ENCODE peak calls at places on chromosomes 4 and X, in six cellular contexts. J, A, V, P, O and X are unnamed samples.

GRCh38 chr4:184094532-184095192 is 123.0 kb downstream of the ENPP6 start:
- DNase-seq in J (peak), A (no peak), V (no peak), P (no peak), O (no peak), X (no peak)

GRCh38 chr4:80036949-80037348 is 36.1 kb downstream of the ANTXR2 start:
- DNase-seq in J (no peak), A (no peak), V (peak), P (no peak), O (no peak), X (no peak)

GRCh38 chr4:3250956-3251690 is 2.2 kb downstream of the MSANTD1 start:
- DNase-seq in J (no peak), A (no peak), V (no peak), P (no peak), O (no peak), X (peak)

GRCh38 chrX:111165902-111166301 is 69.9 kb downstream of the PAK3 start:
- DNase-seq in J (no peak), A (no peak), V (no peak), P (no peak), O (no peak), X (no peak)

GRCh38 chr4:176868676-176869075 is 76.0 kb upstream of the VEGFC start:
- DNase-seq in J (no peak), A (no peak), V (no peak), P (no peak), O (no peak), X (no peak)

GRCh38 chr4:2977116-2978097 is 14.0 kb downstream of the GRK4 start:
- DNase-seq in J (no peak), A (no peak), V (peak), P (no peak), O (no peak), X (no peak)

GRCh38 chrX:111411591-111412371 is at the start of gene DCX:
- DNase-seq in J (peak), A (no peak), V (no peak), P (no peak), O (no peak), X (no peak)

GRCh38 chr4:25875281-25875745 is 12.5 kb upstream of the SEL1L3 start:
- DNase-seq in J (no peak), A (no peak), V (no peak), P (peak), O (no peak), X (no peak)

GRCh38 chr4:147760176-147760575 is 28.3 kb downstream of the ARHGAP10 start:
- DNase-seq in J (no peak), A (no peak), V (no peak), P (no peak), O (no peak), X (no peak)

GRCh38 chr4:1628892-1629703 is 55.0 kb downstream of the FAM53A start:
- DNase-seq in J (peak), A (peak), V (peak), P (peak), O (peak), X (peak)

GRCh38 chr4:97496298-97496873 is 646.9 kb downstream of the STPG2 start:
- DNase-seq in J (peak), A (no peak), V (no peak), P (no peak), O (no peak), X (no peak)

GRCh38 chrX:155896512-155896911 is 15.4 kb downstream of the VAMP7 start:
- DNase-seq in J (no peak), A (no peak), V (no peak), P (no peak), O (peak), X (no peak)

GRCh38 chr4:173171098-173171497 is 2.5 kb downstream of the GALNT7 start:
- DNase-seq in J (peak), A (no peak), V (no peak), P (no peak), O (no peak), X (no peak)

GRCh38 chr4:137359691-137360315 is 172.5 kb downstream of the PCDH18 start:
- DNase-seq in J (no peak), A (no peak), V (no peak), P (no peak), O (no peak), X (no peak)

GRCh38 chrX:150146271-150146888 is 208.1 kb upstream of the EOLA2 start:
- DNase-seq in J (no peak), A (no peak), V (no peak), P (no peak), O (no peak), X (peak)

GRCh38 chr4:33133723-33134122 is 2413.6 kb downstream of the PCDH7 start:
- DNase-seq in J (peak), A (no peak), V (no peak), P (no peak), O (no peak), X (no peak)

GRCh38 chrX:68571292-68572256 is 72.7 kb downstream of the YIPF6 start:
- DNase-seq in J (no peak), A (peak), V (peak), P (no peak), O (no peak), X (peak)

GRCh38 chr4:81255524-81255923 is 40.5 kb upstream of the PRKG2 start:
- DNase-seq in J (no peak), A (no peak), V (peak), P (no peak), O (no peak), X (no peak)

GRCh38 chr4:104989363-104989762 is 157.3 kb upstream of the TET2 start:
- DNase-seq in J (no peak), A (no peak), V (no peak), P (no peak), O (peak), X (no peak)

GRCh38 chr4:73811841-73812240 is 24.6 kb upstream of the CXCL6 start:
- DNase-seq in J (no peak), A (no peak), V (no peak), P (no peak), O (no peak), X (no peak)

GRCh38 chr4:158181906-158182305 is 9.1 kb upstream of the GASK1B start:
- DNase-seq in J (no peak), A (no peak), V (no peak), P (no peak), O (no peak), X (no peak)

GRCh38 chr4:112604590-112604989 is 32.1 kb downstream of the ZGRF1 start:
- DNase-seq in J (peak), A (peak), V (peak), P (peak), O (peak), X (peak)

GRCh38 chr4:66071911-66072310 is 401.6 kb upstream of the EPHA5 start:
- DNase-seq in J (no peak), A (no peak), V (no peak), P (no peak), O (no peak), X (no peak)

GRCh38 chrX:111352424-111352823 is 59.6 kb downstream of the DCX start:
- DNase-seq in J (no peak), A (no peak), V (peak), P (peak), O (peak), X (no peak)

GRCh38 chrX:140766024-140766611 is 56.6 kb downstream of the LINC00632 start:
- DNase-seq in J (peak), A (peak), V (peak), P (peak), O (peak), X (peak)

GRCh38 chr4:132065940-132066495 is 1083.1 kb upstream of the PCDH10 start:
- DNase-seq in J (no peak), A (no peak), V (no peak), P (no peak), O (no peak), X (no peak)

GRCh38 chr4:46390353-46391058 is 578 bp upstream of the GABRA2 start:
- DNase-seq in J (peak), A (no peak), V (no peak), P (no peak), O (peak), X (no peak)

DNA sequence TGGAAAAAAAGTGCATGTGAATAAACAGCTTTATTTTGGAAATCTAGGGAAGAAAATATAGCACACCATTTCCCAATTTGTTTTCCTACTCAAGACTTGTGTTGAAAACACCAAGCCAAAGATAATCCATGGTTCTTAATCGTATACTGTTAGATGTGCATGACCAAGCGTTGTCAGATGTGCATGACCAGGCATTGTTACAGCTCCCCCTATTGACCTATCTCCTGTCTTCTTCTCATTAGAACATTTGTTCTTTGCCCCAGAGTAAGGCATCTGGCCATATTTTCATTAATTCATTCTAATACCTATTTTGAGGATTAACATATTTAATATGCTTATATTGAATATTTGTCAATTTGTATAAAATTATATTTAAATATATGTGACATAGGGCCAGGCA is 14.4 kb upstream of the VCX start:
- DNase-seq in J (peak), A (peak), V (no peak), P (no peak), O (peak), X (no peak)
- TF ChIP-seq CTCF in J (peak), A (peak), V (no peak), P (peak), O (no peak), X (no peak)

DNA sequence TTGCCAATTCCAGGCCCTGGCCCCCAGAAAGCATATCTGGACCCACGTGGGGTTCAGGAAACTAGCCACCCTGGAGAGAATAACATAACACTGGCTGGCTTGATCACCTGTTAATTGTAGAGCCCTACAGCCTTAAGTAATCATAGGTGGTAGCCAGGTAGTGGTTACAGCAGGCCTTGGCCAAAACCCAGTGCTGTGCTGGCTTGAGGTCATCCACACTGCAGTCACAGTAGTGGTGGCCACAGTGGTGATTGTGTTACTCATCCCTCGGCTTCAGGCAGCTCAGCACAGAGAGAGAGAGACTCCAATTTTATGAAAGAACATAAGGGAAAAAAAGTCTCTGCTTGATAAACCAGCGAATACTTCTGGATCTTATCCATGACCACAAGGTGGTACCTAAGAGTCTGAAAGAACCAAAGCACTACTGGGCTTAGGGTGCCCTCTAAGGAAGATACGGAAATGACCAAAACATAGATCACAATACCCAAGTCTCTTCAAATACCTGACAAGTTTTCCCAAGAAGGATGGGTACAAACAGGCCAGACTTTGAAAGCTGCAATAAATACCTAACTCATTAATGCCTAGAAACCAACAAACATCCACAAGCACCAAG is 46.6 kb upstream of the CDX4 start:
- DNase-seq in J (no peak), A (no peak), V (no peak), P (no peak), O (no peak), X (no peak)
- TF ChIP-seq CTCF in J (no peak), A (no peak), V (no peak), P (no peak), O (no peak), X (no peak)

GRCh38 chrX:73266766-73267165 is 52.1 kb upstream of the NAP1L2 start:
- DNase-seq in J (no peak), A (no peak), V (no peak), P (no peak), O (no peak), X (no peak)

GRCh38 chrX:73268463-73268862 is 53.8 kb upstream of the NAP1L2 start:
- DNase-seq in J (no peak), A (no peak), V (no peak), P (no peak), O (no peak), X (no peak)

GRCh38 chrX:73267979-73268378 is 53.3 kb upstream of the NAP1L2 start:
- DNase-seq in J (no peak), A (no peak), V (no peak), P (no peak), O (no peak), X (no peak)

GRCh38 chrX:73267206-73267605 is 52.6 kb upstream of the NAP1L2 start:
- DNase-seq in J (no peak), A (no peak), V (no peak), P (no peak), O (no peak), X (no peak)

DNA sequence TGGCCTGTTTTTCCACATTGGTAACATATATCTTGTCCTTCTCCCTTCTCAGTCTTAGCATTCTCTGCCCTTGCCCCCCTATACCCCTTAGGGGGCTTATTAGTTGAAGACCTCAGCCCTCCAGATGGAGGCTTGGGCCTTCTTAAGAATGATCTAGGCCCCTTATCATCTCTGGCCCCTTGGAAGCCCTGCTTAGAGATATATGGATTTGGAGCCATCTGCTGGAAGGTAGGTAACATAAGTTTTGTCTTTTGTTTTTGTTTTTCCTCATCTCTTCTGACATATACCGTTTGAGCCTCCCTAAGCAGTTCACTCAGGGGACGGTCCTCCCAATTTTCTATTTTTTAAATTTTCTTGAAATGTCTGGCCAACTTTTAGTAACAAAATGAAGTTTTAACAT is 48.3 kb upstream of the NAP1L2 start:
- DNase-seq in J (peak), A (peak), V (no peak), P (no peak), O (no peak), X (no peak)
- TF ChIP-seq CTCF in J (peak), A (peak), V (peak), P (peak), O (no peak), X (no peak)

GRCh38 chr4:15569746-15570145 is 85.4 kb downstream of the FBXL5 start:
- DNase-seq in J (no peak), A (no peak), V (no peak), P (no peak), O (no peak), X (no peak)

GRCh38 chr4:15563871-15564270 is 91.3 kb downstream of the FBXL5 start:
- DNase-seq in J (no peak), A (no peak), V (no peak), P (no peak), O (no peak), X (no peak)

GRCh38 chr4:15568814-15569213 is 86.3 kb downstream of the FBXL5 start:
- DNase-seq in J (no peak), A (no peak), V (no peak), P (no peak), O (no peak), X (no peak)
- TF ChIP-seq CTCF in J (no peak), A (no peak), V (no peak), P (no peak), O (no peak), X (no peak)

GRCh38 chrX:46803140-46803539 is 33.7 kb upstream of the RP2 start:
- DNase-seq in J (no peak), A (no peak), V (no peak), P (no peak), O (no peak), X (no peak)
- TF ChIP-seq CTCF in J (no peak), A (peak), V (peak), P (no peak), O (no peak), X (no peak)

DNA sequence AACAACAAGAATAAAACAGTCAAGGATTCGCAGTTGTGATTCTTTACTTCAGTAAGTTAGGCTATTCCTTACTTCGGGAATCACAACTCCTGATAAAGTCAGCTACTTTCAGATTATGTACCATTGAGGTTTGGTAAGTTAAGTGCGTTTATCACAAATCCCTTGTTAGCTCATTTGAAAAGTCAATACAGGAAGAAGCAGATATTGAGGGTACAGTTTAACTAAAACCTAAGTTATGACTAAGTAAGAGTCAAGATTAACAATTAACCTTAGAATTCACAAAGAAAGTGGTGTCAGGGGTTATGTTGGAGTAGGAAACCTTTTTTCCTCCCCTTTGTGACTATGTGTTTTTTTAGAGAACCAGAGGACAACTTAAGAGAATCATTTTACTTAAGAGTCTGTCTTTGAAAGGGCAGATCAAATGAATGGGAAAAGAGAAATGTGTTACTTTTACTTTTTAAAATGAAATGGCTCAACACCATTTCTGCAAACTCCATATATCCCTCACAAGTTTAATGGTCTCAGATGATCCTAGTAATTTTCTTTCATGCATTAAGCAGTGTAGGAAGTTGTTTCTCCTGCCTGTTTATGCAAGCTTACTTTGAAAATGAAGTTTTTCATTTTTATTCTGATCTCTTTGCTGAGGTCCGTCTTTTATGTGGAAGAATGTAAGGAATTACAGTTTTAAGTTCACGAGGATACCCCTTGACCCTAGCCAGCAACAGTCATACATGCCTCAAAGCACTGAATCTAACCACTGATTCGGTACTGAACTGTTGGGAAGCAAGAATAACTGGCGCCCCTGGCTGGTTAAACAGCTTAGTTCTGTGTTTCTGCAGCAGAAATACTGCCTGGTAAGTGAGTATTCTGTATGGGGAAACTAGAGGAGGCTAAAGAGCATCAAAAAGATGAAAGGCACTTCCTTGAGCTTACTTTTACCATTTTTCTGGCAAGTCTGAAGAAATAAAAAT is 211.7 kb downstream of the SLC4A4 start:
- DNase-seq in J (peak), A (no peak), V (peak), P (peak), O (peak), X (no peak)
- TF ChIP-seq CTCF in J (peak), A (no peak), V (peak), P (no peak), O (no peak), X (no peak)

DNA sequence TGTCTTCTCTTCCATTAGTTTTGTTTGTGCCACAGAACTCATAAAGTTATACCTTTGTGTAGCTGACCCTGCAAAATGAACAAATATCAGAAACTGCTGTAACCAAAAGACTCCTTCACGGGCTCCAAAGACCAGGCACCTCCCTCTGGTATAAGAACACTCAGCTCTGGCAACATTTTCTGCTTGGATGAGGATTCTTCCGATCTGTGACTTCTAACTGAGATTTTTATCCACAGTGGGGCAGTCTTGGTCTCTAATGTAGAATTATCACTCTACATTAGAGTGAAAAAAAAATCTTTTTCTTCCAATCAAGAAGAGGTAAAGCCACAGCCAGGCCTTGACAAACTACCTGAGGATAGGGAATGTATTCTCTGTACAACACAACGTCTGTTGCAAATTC is 38.5 kb upstream of the PRSS48 start:
- DNase-seq in J (no peak), A (no peak), V (no peak), P (no peak), O (no peak), X (no peak)
- TF ChIP-seq CTCF in J (no peak), A (no peak), V (peak), P (no peak), O (no peak), X (no peak)